ENCODE peak calls at places on chromosome 4, in four cellular contexts. One of them, this sample, is unnamed.

GRCh38 chr4:122842984-122843531 is 16.4 kb downstream of the FGF2 start:
- DNase-seq in K562: no peak
- DNase-seq in HepG2: no peak
- DNase-seq in GM12878: no peak
- DNase-seq in this sample: no peak

GRCh38 chr4:95204873-95205272 is 343.9 kb downstream of the UNC5C start:
- DNase-seq in GM12878: no peak
- DNase-seq in K562: no peak
- DNase-seq in HepG2: peak
- DNase-seq in this sample: peak

GRCh38 chr4:62288803-62289541 is 1088.8 kb downstream of the ADGRL3 start:
- DNase-seq in HepG2: no peak
- DNase-seq in GM12878: no peak
- DNase-seq in K562: no peak
- DNase-seq in this sample: no peak

GRCh38 chr4:4859010-4859798 is at the start of gene MSX1:
- DNase-seq in GM12878: no peak
- DNase-seq in HepG2: peak
- DNase-seq in K562: peak
- DNase-seq in this sample: peak

GRCh38 chr4:186854256-186854655 is 130.6 kb upstream of the FAT1 start:
- DNase-seq in GM12878: no peak
- DNase-seq in K562: no peak
- DNase-seq in HepG2: no peak
- DNase-seq in this sample: no peak

GRCh38 chr4:158051401-158052235 is 121.2 kb downstream of the GASK1B start:
- DNase-seq in GM12878: no peak
- DNase-seq in HepG2: no peak
- DNase-seq in K562: no peak
- DNase-seq in this sample: no peak

GRCh38 chr4:2788532-2789103 is 4.3 kb upstream of the SH3BP2 start:
- DNase-seq in GM12878: no peak
- DNase-seq in K562: no peak
- DNase-seq in HepG2: no peak
- DNase-seq in this sample: no peak

GRCh38 chr4:95693594-95693993 is 144.8 kb upstream of the UNC5C start:
- DNase-seq in GM12878: no peak
- DNase-seq in HepG2: no peak
- DNase-seq in K562: no peak
- DNase-seq in this sample: peak

GRCh38 chr4:103774326-103774725 is 54.5 kb upstream of the TACR3 start:
- DNase-seq in GM12878: no peak
- DNase-seq in HepG2: no peak
- DNase-seq in K562: no peak
- DNase-seq in this sample: no peak

GRCh38 chr4:144649646-144650045 is 3.7 kb downstream of the HHIP start:
- DNase-seq in GM12878: no peak
- DNase-seq in K562: no peak
- DNase-seq in HepG2: no peak
- DNase-seq in this sample: no peak

GRCh38 chr4:38189445-38189844 is 229.2 kb downstream of the PTTG2 start:
- DNase-seq in K562: no peak
- DNase-seq in GM12878: no peak
- DNase-seq in HepG2: peak
- DNase-seq in this sample: no peak

GRCh38 chr4:3219761-3220481 is 29.0 kb upstream of the MSANTD1 start:
- DNase-seq in HepG2: no peak
- DNase-seq in K562: no peak
- DNase-seq in GM12878: no peak
- DNase-seq in this sample: no peak

GRCh38 chr4:154073107-154073817 is 284.4 kb upstream of the SFRP2 start:
- DNase-seq in HepG2: no peak
- DNase-seq in K562: no peak
- DNase-seq in GM12878: no peak
- DNase-seq in this sample: no peak

GRCh38 chr4:76539979-76540378 is 105.0 kb downstream of the SHROOM3 start:
- DNase-seq in HepG2: no peak
- DNase-seq in GM12878: no peak
- DNase-seq in K562: no peak
- DNase-seq in this sample: peak

GRCh38 chr4:150859435-150859834 is 155.6 kb downstream of the LRBA start:
- DNase-seq in HepG2: no peak
- DNase-seq in GM12878: no peak
- DNase-seq in K562: no peak
- DNase-seq in this sample: no peak

GRCh38 chr4:7159923-7160322 is 32.4 kb upstream of the SORCS2 start:
- DNase-seq in HepG2: peak
- DNase-seq in K562: no peak
- DNase-seq in GM12878: no peak
- DNase-seq in this sample: no peak

GRCh38 chr4:142098900-142099299 is 462.5 kb downstream of the IL15 start:
- DNase-seq in K562: no peak
- DNase-seq in HepG2: no peak
- DNase-seq in GM12878: no peak
- DNase-seq in this sample: no peak

GRCh38 chr4:152705918-152706317 is 26.1 kb upstream of the TMEM154 start:
- DNase-seq in GM12878: no peak
- DNase-seq in HepG2: no peak
- DNase-seq in K562: no peak
- DNase-seq in this sample: no peak

GRCh38 chr4:17024430-17024829 is 126.0 kb upstream of the LDB2 start:
- DNase-seq in HepG2: no peak
- DNase-seq in K562: no peak
- DNase-seq in GM12878: no peak
- DNase-seq in this sample: no peak

GRCh38 chr4:6771229-6771671 is 11.3 kb upstream of the KIAA0232 start:
- DNase-seq in GM12878: no peak
- DNase-seq in K562: no peak
- DNase-seq in HepG2: no peak
- DNase-seq in this sample: no peak

DNA sequence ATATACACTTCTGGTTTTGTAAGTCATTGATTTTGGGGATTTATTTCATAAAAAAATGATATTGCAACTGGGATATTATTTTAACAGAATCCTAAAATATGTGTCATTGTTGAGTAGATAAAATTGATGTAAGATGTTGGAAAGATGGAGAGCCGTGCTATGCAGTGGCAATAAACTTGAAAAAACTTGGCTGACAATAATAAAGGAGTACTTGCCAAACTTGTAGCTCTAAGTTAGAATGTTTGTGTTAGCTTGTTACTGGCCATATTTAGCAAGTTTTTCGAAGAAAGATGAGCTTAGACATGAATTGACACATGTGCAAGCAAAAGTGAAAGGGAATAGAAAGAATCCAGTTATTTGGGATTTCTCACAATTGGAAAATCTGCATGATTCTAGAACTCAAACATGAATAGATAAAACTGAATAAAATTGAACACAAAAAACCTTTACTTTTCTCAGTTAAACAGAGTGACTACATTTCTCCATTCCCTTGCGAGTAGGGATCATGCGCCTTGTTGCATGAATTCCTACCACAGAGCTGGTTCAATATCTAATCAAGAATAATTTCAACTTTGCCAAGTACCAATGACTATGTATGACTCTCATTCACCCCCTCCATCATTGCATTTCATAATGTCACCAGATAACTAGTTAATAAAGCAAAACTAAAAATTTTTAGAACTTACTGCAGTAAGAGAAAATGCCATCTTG is 327.8 kb downstream of the CAMK2D start:
- DNase-seq in K562: no peak
- DNase-seq in HepG2: no peak
- DNase-seq in GM12878: no peak
- DNase-seq in this sample: no peak
- TF ChIP-seq CBFB in K562: no peak
- TF ChIP-seq CBFB in HepG2: no peak
- TF ChIP-seq CBFB in GM12878: no peak
- TF ChIP-seq CBFB in this sample: no peak

GRCh38 chr4:15809058-15809457 is 30.9 kb downstream of the CD38 start:
- DNase-seq in HepG2: no peak
- DNase-seq in K562: no peak
- DNase-seq in GM12878: peak
- DNase-seq in this sample: no peak

GRCh38 chr4:15809473-15809872 is 31.3 kb downstream of the CD38 start:
- DNase-seq in K562: no peak
- DNase-seq in HepG2: no peak
- DNase-seq in GM12878: no peak
- DNase-seq in this sample: no peak

GRCh38 chr4:15805583-15806517 is 27.7 kb downstream of the CD38 start:
- DNase-seq in HepG2: peak
- DNase-seq in GM12878: peak
- DNase-seq in K562: peak
- DNase-seq in this sample: peak

GRCh38 chr4:15811703-15812325 is 33.7 kb downstream of the CD38 start:
- DNase-seq in GM12878: no peak
- DNase-seq in HepG2: no peak
- DNase-seq in K562: no peak
- DNase-seq in this sample: no peak
- TF ChIP-seq MAX in GM12878: no peak
- TF ChIP-seq MAX in HepG2: no peak
- TF ChIP-seq MAX in K562: no peak
- TF ChIP-seq MAX in this sample: no peak

GRCh38 chr4:111934294-111934693 is 211.0 kb upstream of the FAM241A start:
- DNase-seq in K562: no peak
- DNase-seq in GM12878: no peak
- DNase-seq in HepG2: no peak
- DNase-seq in this sample: no peak
- TF ChIP-seq ETV6 in K562: no peak
- TF ChIP-seq ETV6 in GM12878: no peak
- TF ChIP-seq ETV6 in HepG2: no peak
- TF ChIP-seq ETV6 in this sample: no peak

GRCh38 chr4:92106816-92107215 is 196.9 kb upstream of the GRID2 start:
- DNase-seq in K562: no peak
- DNase-seq in GM12878: no peak
- DNase-seq in HepG2: no peak
- DNase-seq in this sample: no peak
- TF ChIP-seq CBFB in K562: no peak
- TF ChIP-seq CBFB in GM12878: no peak
- TF ChIP-seq CBFB in HepG2: no peak
- TF ChIP-seq CBFB in this sample: no peak

GRCh38 chr4:109947918-109948317 is 35.2 kb downstream of the EGF start:
- DNase-seq in HepG2: no peak
- DNase-seq in K562: no peak
- DNase-seq in GM12878: no peak
- DNase-seq in this sample: no peak
- TF ChIP-seq MAX in HepG2: no peak
- TF ChIP-seq MAX in K562: no peak
- TF ChIP-seq MAX in GM12878: no peak
- TF ChIP-seq MAX in this sample: no peak

DNA sequence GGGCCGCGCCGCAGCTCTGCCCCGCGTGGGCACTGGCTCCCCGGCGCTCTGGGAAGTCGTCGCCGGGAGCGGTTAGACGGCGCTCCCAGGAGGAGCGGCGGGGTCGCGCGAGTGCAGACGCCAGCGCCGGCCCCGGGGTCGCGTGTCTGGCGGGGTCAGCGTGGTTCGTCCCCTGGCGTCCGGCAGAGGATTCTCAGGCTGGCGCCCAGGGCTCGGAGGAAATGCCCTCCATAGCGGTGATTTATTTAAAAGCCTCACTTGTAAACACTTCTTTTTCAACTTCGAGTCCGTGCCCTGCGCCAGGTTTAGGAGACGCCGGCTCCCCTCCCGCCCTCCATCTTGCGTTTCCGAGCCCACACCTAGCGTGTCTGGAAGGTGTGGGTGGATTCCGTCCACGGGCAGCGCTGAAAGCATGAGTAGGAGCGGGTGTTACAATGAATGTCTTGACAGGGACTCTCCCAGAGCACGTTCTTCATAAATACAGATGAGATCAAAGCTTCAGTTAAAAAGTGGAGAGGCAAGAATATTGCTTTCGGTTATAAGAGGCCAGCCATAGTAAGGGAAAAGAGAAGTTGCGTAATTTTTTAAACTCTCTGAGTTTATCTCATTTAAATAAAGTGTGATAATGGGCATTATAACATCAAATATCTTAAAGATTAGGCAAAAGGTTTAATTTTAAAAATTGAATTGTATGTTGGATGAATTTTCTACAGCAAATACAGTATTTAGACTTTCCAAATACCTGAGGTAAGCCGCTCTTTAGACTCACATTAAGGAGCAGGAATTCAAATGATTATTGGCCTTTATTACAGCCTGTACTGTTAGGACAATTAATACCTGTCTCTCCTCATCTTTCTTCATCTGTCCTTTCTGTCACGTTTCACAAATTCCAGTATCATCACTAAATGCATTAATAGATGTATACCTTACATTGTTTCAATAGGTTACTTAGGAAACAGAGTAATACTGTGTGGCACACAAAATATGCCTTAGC is 863 bp downstream of the FAM241A start:
- DNase-seq in HepG2: no peak
- DNase-seq in GM12878: peak
- DNase-seq in K562: peak
- DNase-seq in this sample: peak
- TF ChIP-seq ETV6 in HepG2: no peak
- TF ChIP-seq ETV6 in GM12878: peak
- TF ChIP-seq ETV6 in K562: no peak
- TF ChIP-seq ETV6 in this sample: no peak

DNA sequence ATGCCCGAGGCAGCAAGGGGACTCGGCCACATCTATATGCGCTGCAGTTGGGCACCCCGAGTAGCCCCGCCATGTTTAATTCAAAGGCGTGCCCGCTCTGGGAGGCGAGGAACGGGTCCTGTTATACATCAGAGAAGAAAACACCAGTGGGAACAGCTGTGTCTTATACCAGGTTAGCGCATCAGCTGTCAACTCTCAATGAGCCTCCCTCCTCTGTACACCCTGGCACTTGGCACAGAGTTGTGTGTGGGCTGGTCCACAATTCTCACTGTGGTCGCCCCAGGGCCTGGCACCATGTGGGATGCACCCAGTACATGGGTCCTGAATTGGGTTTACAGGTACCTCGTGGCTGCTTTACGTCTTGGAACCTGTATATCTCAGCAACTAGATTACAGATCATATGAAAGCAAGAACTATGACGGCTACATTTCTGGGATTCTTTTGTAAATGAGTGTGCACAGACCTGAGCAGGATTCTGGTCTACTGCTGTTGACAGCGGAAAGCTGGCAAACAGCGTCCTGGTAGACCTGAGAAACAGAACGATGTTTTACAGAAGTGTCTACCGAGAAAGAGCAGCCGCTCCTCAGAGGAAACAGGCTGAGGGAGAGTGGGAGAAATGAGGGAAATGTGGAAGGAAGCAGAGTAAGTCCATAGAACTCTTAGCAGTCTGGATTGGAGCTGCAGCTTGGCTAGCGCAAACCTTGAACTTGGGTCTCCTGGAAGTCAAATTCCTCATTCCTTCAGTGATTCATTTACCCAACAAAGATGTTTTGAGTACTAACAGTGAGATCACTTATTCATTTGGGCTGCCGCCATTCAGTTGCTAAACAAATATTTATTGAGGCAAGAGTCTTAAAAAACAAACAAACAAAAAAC is 51.7 kb downstream of the SEL1L3 start:
- DNase-seq in K562: no peak
- DNase-seq in HepG2: peak
- DNase-seq in GM12878: no peak
- DNase-seq in this sample: no peak
- TF ChIP-seq CBFB in K562: no peak
- TF ChIP-seq CBFB in HepG2: no peak
- TF ChIP-seq CBFB in GM12878: no peak
- TF ChIP-seq CBFB in this sample: no peak

GRCh38 chr4:133148690-133149363 is at the start of gene PCDH10:
- DNase-seq in K562: peak
- DNase-seq in GM12878: no peak
- DNase-seq in HepG2: peak
- DNase-seq in this sample: peak
- TF ChIP-seq MAX in K562: no peak
- TF ChIP-seq MAX in GM12878: no peak
- TF ChIP-seq MAX in HepG2: no peak
- TF ChIP-seq MAX in this sample: peak

This sample was measured in WTC11.